ENCODE peak calls at places on chromosomes 5 and 9, in four cellular contexts. One of them, this sample, is unnamed.

GRCh38 chr9:32350682-32351081 is 33.8 kb upstream of the ACO1 start:
- DNase-seq in H1: no peak
- DNase-seq in mesendoderm: peak
- DNase-seq in IMR-90: peak
- DNase-seq in this sample: no peak

GRCh38 chr5:9348296-9348996 is 197.4 kb downstream of the SEMA5A start:
- DNase-seq in IMR-90: peak
- DNase-seq in H1: no peak
- DNase-seq in mesendoderm: peak
- DNase-seq in this sample: no peak

GRCh38 chr9:14702200-14702599 is 9.0 kb upstream of the ZDHHC21 start:
- DNase-seq in IMR-90: no peak
- DNase-seq in H1: no peak
- DNase-seq in mesendoderm: no peak
- DNase-seq in this sample: no peak

GRCh38 chr9:100190339-100190738 is 91.3 kb downstream of the INVS start:
- DNase-seq in mesendoderm: no peak
- DNase-seq in IMR-90: no peak
- DNase-seq in H1: no peak
- DNase-seq in this sample: no peak

GRCh38 chr9:120078112-120078511 is 501.9 kb downstream of the CDK5RAP2 start:
- DNase-seq in mesendoderm: no peak
- DNase-seq in IMR-90: no peak
- DNase-seq in H1: no peak
- DNase-seq in this sample: no peak

GRCh38 chr9:18393340-18394130 is 80.4 kb upstream of the ADAMTSL1 start:
- DNase-seq in mesendoderm: peak
- DNase-seq in IMR-90: peak
- DNase-seq in H1: no peak
- DNase-seq in this sample: no peak

GRCh38 chr5:54696931-54697330 is 179.4 kb downstream of the SNX18 start:
- DNase-seq in mesendoderm: no peak
- DNase-seq in H1: no peak
- DNase-seq in IMR-90: no peak
- DNase-seq in this sample: no peak

GRCh38 chr5:157387164-157387563 is 72.8 kb upstream of the NIPAL4 start:
- DNase-seq in IMR-90: no peak
- DNase-seq in H1: no peak
- DNase-seq in mesendoderm: no peak
- DNase-seq in this sample: no peak

GRCh38 chr5:39217365-39218281 is 1.7 kb downstream of the FYB1 start:
- DNase-seq in IMR-90: peak
- DNase-seq in H1: no peak
- DNase-seq in mesendoderm: peak
- DNase-seq in this sample: peak

GRCh38 chr9:93260290-93261066 is 76.5 kb downstream of the WNK2 start:
- DNase-seq in mesendoderm: no peak
- DNase-seq in H1: no peak
- DNase-seq in IMR-90: no peak
- DNase-seq in this sample: peak

GRCh38 chr9:109574061-109574882 is 76.2 kb upstream of the PTPN3 start:
- DNase-seq in IMR-90: peak
- DNase-seq in mesendoderm: peak
- DNase-seq in H1: no peak
- DNase-seq in this sample: no peak

GRCh38 chr9:89277454-89277853 is 33.5 kb upstream of the CKS2 start:
- DNase-seq in mesendoderm: no peak
- DNase-seq in H1: no peak
- DNase-seq in IMR-90: peak
- DNase-seq in this sample: no peak

GRCh38 chr5:58462154-58462553 is 2.3 kb upstream of the PLK2 start:
- DNase-seq in IMR-90: no peak
- DNase-seq in H1: no peak
- DNase-seq in mesendoderm: no peak
- DNase-seq in this sample: no peak

GRCh38 chr5:180860273-180860886 is 696 bp downstream of the ZFP62 start:
- DNase-seq in IMR-90: no peak
- DNase-seq in mesendoderm: peak
- DNase-seq in H1: peak
- DNase-seq in this sample: peak

GRCh38 chr9:135403733-135404450 is 75.7 kb upstream of the PPP1R26 start:
- DNase-seq in H1: no peak
- DNase-seq in IMR-90: no peak
- DNase-seq in mesendoderm: no peak
- DNase-seq in this sample: no peak

GRCh38 chr5:149238540-149238939 is 33.1 kb upstream of the AFAP1L1 start:
- DNase-seq in mesendoderm: peak
- DNase-seq in IMR-90: no peak
- DNase-seq in H1: no peak
- DNase-seq in this sample: no peak

GRCh38 chr5:74546796-74547195 is 93.7 kb downstream of the ENC1 start:
- DNase-seq in IMR-90: peak
- DNase-seq in mesendoderm: no peak
- DNase-seq in H1: no peak
- DNase-seq in this sample: no peak

GRCh38 chr9:22986556-22986955 is 539.9 kb downstream of the DMRTA1 start:
- DNase-seq in H1: no peak
- DNase-seq in mesendoderm: peak
- DNase-seq in IMR-90: no peak
- DNase-seq in this sample: no peak

GRCh38 chr5:72063219-72063819 is 44.0 kb upstream of the MAP1B start:
- DNase-seq in mesendoderm: peak
- DNase-seq in IMR-90: peak
- DNase-seq in H1: no peak
- DNase-seq in this sample: peak

GRCh38 chr5:140041492-140042421 is 1.3 kb downstream of the NRG2 start:
- DNase-seq in IMR-90: peak
- DNase-seq in mesendoderm: peak
- DNase-seq in H1: no peak
- DNase-seq in this sample: peak

GRCh38 chr5:141715340-141715905 is 33.4 kb upstream of the ARAP3 start:
- DNase-seq in IMR-90: no peak
- DNase-seq in mesendoderm: no peak
- DNase-seq in H1: no peak
- DNase-seq in this sample: no peak
- H3K56ac ChIP-seq in IMR-90: no peak
- H3K56ac ChIP-seq in mesendoderm: no peak
- H3K56ac ChIP-seq in H1: no peak
- H3K56ac ChIP-seq in this sample: no peak

DNA sequence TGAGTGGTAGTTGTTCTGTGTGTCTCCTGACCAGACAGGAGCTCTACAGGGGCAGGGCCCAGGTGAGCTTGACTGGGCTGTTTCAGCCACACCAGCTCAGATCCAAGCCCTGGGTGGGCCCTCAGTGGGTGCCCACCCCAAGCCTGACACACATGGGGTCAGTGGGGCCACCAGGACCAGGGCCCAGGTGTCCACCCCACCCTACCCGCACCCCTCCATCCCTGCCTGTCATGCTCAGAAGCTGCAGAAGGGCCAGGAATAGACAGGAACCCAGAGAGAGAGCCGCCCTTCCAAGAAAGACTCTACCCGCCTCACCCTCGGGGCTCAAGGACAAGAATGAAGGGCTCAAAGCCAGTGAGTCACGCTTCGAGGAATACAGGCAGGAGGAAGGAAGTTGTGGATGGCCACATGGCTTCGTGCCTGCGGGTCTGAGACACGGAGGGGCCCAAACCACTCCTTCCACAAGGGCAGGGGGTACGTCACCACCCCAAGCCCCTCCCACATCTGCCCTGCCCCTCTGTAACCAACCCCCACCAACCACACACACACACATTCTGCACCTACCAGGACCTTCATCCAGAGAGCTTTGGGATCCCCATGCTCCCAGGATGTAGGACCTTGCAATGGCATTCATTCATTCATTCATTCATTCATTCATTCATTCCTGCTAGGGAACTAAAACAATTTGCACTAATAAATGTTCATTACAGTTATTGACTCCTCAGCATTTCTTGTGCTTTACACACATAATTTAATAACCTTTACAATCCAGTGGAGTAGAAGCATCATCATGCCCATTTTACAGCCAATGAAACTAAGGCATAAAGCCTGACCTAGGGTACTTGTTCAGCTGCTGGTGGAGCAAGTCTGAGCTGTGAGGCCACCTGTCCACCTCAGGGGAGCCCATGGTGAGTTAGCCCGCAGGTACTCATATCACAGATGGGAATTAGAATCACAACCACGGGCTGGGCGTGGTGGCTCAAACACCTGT is 56.0 kb upstream of the STXBP1 start:
- DNase-seq in IMR-90: peak
- DNase-seq in H1: no peak
- DNase-seq in mesendoderm: peak
- DNase-seq in this sample: peak
- H4K8ac ChIP-seq in IMR-90: peak
- H4K8ac ChIP-seq in H1: peak
- H4K8ac ChIP-seq in mesendoderm: no peak
- H4K8ac ChIP-seq in this sample: no peak

GRCh38 chr5:158725223-158725825 is 374.4 kb downstream of the EBF1 start:
- DNase-seq in IMR-90: no peak
- DNase-seq in H1: no peak
- DNase-seq in mesendoderm: no peak
- DNase-seq in this sample: no peak
- H3K56ac ChIP-seq in IMR-90: no peak
- H3K56ac ChIP-seq in H1: no peak
- H3K56ac ChIP-seq in mesendoderm: no peak
- H3K56ac ChIP-seq in this sample: no peak

GRCh38 chr5:151092750-151093149 is 11.9 kb upstream of the TNIP1 start:
- DNase-seq in H1: no peak
- DNase-seq in IMR-90: peak
- DNase-seq in mesendoderm: no peak
- DNase-seq in this sample: no peak

GRCh38 chr5:151094861-151095260 is 14.0 kb upstream of the TNIP1 start:
- DNase-seq in mesendoderm: no peak
- DNase-seq in IMR-90: no peak
- DNase-seq in H1: no peak
- DNase-seq in this sample: no peak

GRCh38 chr5:151093476-151093889 is 12.6 kb upstream of the TNIP1 start:
- DNase-seq in mesendoderm: peak
- DNase-seq in H1: no peak
- DNase-seq in IMR-90: peak
- DNase-seq in this sample: no peak

GRCh38 chr5:151095341-151096000 is 14.6 kb upstream of the TNIP1 start:
- DNase-seq in H1: no peak
- DNase-seq in IMR-90: no peak
- DNase-seq in mesendoderm: peak
- DNase-seq in this sample: no peak

GRCh38 chr5:151094054-151094858 is 13.4 kb upstream of the TNIP1 start:
- DNase-seq in IMR-90: peak
- DNase-seq in mesendoderm: no peak
- DNase-seq in H1: no peak
- DNase-seq in this sample: no peak
- H4K8ac ChIP-seq in IMR-90: peak
- H4K8ac ChIP-seq in mesendoderm: no peak
- H4K8ac ChIP-seq in H1: no peak
- H4K8ac ChIP-seq in this sample: no peak

GRCh38 chr5:65068410-65068809 is 299.7 kb downstream of the CWC27 start:
- DNase-seq in mesendoderm: no peak
- DNase-seq in IMR-90: no peak
- DNase-seq in H1: no peak
- DNase-seq in this sample: no peak

GRCh38 chr5:65066787-65067506 is 298.2 kb downstream of the CWC27 start:
- DNase-seq in mesendoderm: no peak
- DNase-seq in H1: no peak
- DNase-seq in IMR-90: no peak
- DNase-seq in this sample: no peak

GRCh38 chr5:65072836-65073620 is 304.3 kb downstream of the CWC27 start:
- DNase-seq in H1: no peak
- DNase-seq in mesendoderm: no peak
- DNase-seq in IMR-90: peak
- DNase-seq in this sample: no peak

GRCh38 chr5:65066385-65066784 is 297.7 kb downstream of the CWC27 start:
- DNase-seq in H1: no peak
- DNase-seq in mesendoderm: no peak
- DNase-seq in IMR-90: no peak
- DNase-seq in this sample: no peak

GRCh38 chr5:65070026-65070425 is 301.3 kb downstream of the CWC27 start:
- DNase-seq in IMR-90: no peak
- DNase-seq in H1: no peak
- DNase-seq in mesendoderm: peak
- DNase-seq in this sample: no peak
- H3K56ac ChIP-seq in IMR-90: no peak
- H3K56ac ChIP-seq in H1: no peak
- H3K56ac ChIP-seq in mesendoderm: no peak
- H3K56ac ChIP-seq in this sample: no peak

GRCh38 chr9:133589454-133590227 is 19.5 kb downstream of the FAM163B start:
- DNase-seq in H1: peak
- DNase-seq in mesendoderm: peak
- DNase-seq in IMR-90: no peak
- DNase-seq in this sample: peak

GRCh38 chr9:133587051-133587450 is 22.1 kb downstream of the FAM163B start:
- DNase-seq in mesendoderm: no peak
- DNase-seq in IMR-90: no peak
- DNase-seq in H1: no peak
- DNase-seq in this sample: no peak

GRCh38 chr9:133584559-133585476 is 24.4 kb downstream of the FAM163B start:
- DNase-seq in IMR-90: no peak
- DNase-seq in H1: no peak
- DNase-seq in mesendoderm: peak
- DNase-seq in this sample: peak

GRCh38 chr9:133585481-133586367 is 23.5 kb downstream of the FAM163B start:
- DNase-seq in H1: no peak
- DNase-seq in mesendoderm: no peak
- DNase-seq in IMR-90: no peak
- DNase-seq in this sample: no peak

DNA sequence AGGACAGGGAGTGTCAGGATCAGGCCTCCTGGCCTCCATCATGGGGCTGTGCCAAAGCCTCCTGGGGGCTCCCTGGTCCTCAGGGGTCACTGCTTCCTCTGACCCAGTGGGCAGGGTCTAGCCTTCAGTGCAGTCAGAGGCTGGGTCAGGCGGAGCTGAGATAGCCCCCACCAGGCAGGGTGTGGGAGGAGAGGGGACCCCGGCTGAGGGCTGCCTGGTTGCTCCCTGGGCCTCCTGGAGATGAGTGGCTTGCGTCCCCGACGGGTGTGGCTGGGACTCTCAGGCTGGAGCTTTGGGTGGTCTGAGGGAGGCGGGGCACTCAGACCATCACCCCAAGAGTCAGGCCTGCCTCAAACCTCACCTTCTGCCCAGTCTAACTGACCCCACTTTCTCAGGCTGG is 21.7 kb downstream of the FAM163B start:
- DNase-seq in H1: no peak
- DNase-seq in mesendoderm: no peak
- DNase-seq in IMR-90: no peak
- DNase-seq in this sample: no peak
- H4K8ac ChIP-seq in H1: no peak
- H4K8ac ChIP-seq in mesendoderm: no peak
- H4K8ac ChIP-seq in IMR-90: no peak
- H4K8ac ChIP-seq in this sample: no peak

GRCh38 chr9:115234094-115234493 is 116.1 kb upstream of the TNC start:
- DNase-seq in mesendoderm: no peak
- DNase-seq in IMR-90: peak
- DNase-seq in H1: no peak
- DNase-seq in this sample: no peak
- H3K56ac ChIP-seq in mesendoderm: no peak
- H3K56ac ChIP-seq in IMR-90: no peak
- H3K56ac ChIP-seq in H1: no peak
- H3K56ac ChIP-seq in this sample: no peak